ENCODE peak calls at places on chromosomes 11 and 22, in eight cellular contexts. H, F, Z, M, K, Y, A and E are unnamed samples.

GRCh38 chr11:64485077-64485476 is 105.9 kb upstream of the SLC22A12 start:
- DNase-seq in H (no peak), M (no peak), K (no peak), Y (no peak), F (no peak), Z (no peak), A (peak), E (no peak)

GRCh38 chr11:67522338-67522737 is 908 bp downstream of the CABP2 start:
- DNase-seq in F (no peak), A (no peak), H (no peak), M (no peak), Z (no peak), Y (no peak), K (no peak), E (no peak)

GRCh38 chr22:37982938-37983859 is 1.2 kb downstream of the SOX10 start:
- DNase-seq in Z (no peak), Y (no peak), F (no peak), A (peak), K (no peak), H (peak), M (no peak), E (no peak)

GRCh38 chr11:131612576-131612975 is 242.2 kb downstream of the NTM start:
- DNase-seq in Z (no peak), A (no peak), Y (no peak), H (no peak), K (no peak), M (no peak), F (no peak), E (no peak)

GRCh38 chr11:128207861-128208321 is 379.5 kb downstream of the ETS1 start:
- DNase-seq in A (no peak), K (no peak), M (no peak), H (no peak), Y (peak), Z (no peak), F (peak), E (peak)

GRCh38 chr11:9315078-9315688 is 790 bp upstream of the TMEM41B start:
- DNase-seq in A (no peak), K (peak), F (no peak), H (peak), Y (no peak), Z (no peak), M (no peak), E (no peak)

GRCh38 chr11:19734171-19734570 is 21.5 kb downstream of the NAV2 start:
- DNase-seq in M (no peak), H (no peak), K (no peak), Z (no peak), A (no peak), Y (peak), F (no peak), E (no peak)

GRCh38 chr11:8689726-8690255 is 7.2 kb downstream of the RPL27A start:
- DNase-seq in Z (no peak), A (no peak), Y (no peak), K (no peak), H (no peak), F (no peak), M (no peak), E (no peak)

GRCh38 chr11:79694368-79694767 is 253.5 kb upstream of the TENM4 start:
- DNase-seq in F (no peak), Y (no peak), K (no peak), A (no peak), M (no peak), Z (no peak), H (no peak), E (no peak)

GRCh38 chr11:23113887-23114216 is 253.6 kb upstream of the CCDC179 start:
- DNase-seq in Y (no peak), A (no peak), K (no peak), H (no peak), M (no peak), Z (no peak), F (no peak), E (no peak)

GRCh38 chr11:131924446-131925240 is 554.2 kb downstream of the NTM start:
- DNase-seq in A (no peak), Z (no peak), M (no peak), F (peak), Y (peak), H (no peak), K (no peak), E (peak)

GRCh38 chr22:29457730-29458129 is 19.3 kb downstream of the RFPL1 start:
- DNase-seq in Z (no peak), Y (peak), M (no peak), K (peak), F (peak), H (peak), A (peak), E (peak)

GRCh38 chr11:102539567-102539966 is 9.0 kb upstream of the MMP7 start:
- DNase-seq in Z (no peak), Y (no peak), A (no peak), M (no peak), H (no peak), F (no peak), K (no peak), E (no peak)

GRCh38 chr22:39686776-39687525 is 116.4 kb downstream of the CACNA1I start:
- DNase-seq in M (no peak), H (no peak), K (no peak), Y (no peak), Z (no peak), A (no peak), F (no peak), E (no peak)

DNA sequence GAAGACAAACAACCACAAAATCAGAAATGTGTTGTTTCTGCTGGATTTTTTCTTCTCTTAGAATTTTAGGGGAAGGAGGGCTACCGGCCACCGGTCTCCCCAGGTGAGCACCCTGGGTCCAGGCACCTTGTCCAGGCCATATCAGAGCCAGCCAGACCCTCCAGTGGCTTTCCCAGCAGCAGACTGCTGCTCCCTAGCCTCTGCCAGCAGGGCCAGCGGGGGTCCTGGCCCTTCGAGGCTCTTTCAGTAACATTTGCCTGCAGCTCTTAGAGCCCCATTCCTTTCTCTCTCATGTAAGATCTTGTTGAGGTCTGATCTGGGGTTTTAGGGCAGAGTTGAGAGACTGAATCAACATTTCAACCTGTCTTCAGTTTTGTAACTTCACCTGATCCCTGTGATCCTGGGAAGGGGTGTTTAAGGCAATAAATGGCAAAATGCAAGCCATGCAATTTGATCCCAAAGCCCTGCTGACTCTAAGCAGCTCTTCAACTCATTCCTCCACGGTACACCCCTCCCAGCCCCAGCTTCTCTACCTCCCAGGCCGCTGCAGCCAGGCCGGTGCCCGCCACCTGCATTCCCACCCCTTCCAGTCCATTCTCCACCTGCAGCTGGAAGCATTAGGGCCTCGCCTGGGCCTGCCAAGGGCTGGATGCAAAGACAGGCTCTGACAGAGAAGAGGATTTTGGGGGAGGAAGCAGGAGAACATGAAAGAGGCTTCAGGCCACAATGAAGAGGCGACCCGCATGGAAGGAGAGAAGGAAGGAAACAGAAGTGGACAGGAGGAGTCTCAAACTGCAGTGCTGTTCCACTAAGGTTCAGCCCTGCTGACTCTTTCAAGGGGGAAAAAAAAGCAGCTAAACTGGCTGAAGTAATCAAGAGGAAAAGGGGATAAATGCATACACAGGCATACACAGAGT is 113.0 kb upstream of the FGF3 start:
- DNase-seq in K (no peak), H (no peak), A (no peak), Z (peak), Y (no peak), M (peak), F (no peak), E (no peak)
- TF ChIP-seq CTCF in K (no peak), H (no peak), A (no peak), Z (no peak), Y (no peak), M (no peak), F (no peak), E (no peak)

GRCh38 chr22:49768961-49769690 is 58.5 kb downstream of the BRD1 start:
- DNase-seq in Y (peak), F (peak), A (no peak), Z (peak), H (peak), K (no peak), M (peak), E (peak)

GRCh38 chr22:49770454-49771265 is 57.0 kb downstream of the BRD1 start:
- DNase-seq in Y (no peak), A (no peak), K (no peak), M (peak), F (no peak), Z (peak), H (no peak), E (no peak)

GRCh38 chr22:49768511-49768910 is 59.2 kb downstream of the BRD1 start:
- DNase-seq in K (no peak), Z (peak), H (no peak), F (no peak), A (no peak), Y (no peak), M (peak), E (peak)

GRCh38 chr22:49771266-49772065 is 56.2 kb downstream of the BRD1 start:
- DNase-seq in Z (peak), K (no peak), Y (no peak), A (peak), H (no peak), M (peak), F (no peak), E (no peak)

DNA sequence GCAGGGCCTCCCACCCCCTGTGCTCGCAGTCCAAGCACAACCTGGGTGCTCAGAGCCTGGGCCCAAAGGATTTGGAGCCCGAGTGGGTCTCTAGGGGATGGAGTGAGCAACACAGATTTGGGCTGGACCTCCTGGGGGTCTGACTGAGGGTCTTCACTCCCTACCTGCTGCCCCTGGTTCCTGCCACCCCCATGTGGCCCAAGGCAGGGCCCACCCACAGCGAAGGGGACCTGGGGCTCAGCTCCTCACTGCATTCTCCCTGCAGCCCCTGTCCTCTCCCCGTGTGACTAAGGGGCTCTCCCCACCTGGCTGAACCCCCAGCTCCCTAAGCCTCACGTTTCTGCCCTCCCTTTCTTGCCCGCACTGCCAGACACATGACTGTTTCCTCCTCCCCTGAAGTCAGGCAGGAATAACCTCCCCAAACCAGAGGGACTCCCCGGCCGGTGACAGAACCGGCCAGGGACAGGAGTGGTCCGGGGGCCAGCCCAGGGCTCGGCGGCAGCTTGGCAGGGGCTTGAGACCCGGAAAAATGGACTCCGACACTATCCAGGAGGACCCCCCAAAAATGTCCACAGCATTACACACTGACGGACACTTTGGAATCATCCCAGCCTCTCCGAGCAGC is 57.9 kb downstream of the BRD1 start:
- DNase-seq in Z (peak), A (no peak), Y (no peak), H (no peak), F (no peak), M (peak), K (no peak), E (no peak)
- H3K4me3 ChIP-seq in Z (no peak), A (no peak), Y (no peak), H (no peak), F (no peak), M (no peak), K (no peak), E (no peak)

DNA sequence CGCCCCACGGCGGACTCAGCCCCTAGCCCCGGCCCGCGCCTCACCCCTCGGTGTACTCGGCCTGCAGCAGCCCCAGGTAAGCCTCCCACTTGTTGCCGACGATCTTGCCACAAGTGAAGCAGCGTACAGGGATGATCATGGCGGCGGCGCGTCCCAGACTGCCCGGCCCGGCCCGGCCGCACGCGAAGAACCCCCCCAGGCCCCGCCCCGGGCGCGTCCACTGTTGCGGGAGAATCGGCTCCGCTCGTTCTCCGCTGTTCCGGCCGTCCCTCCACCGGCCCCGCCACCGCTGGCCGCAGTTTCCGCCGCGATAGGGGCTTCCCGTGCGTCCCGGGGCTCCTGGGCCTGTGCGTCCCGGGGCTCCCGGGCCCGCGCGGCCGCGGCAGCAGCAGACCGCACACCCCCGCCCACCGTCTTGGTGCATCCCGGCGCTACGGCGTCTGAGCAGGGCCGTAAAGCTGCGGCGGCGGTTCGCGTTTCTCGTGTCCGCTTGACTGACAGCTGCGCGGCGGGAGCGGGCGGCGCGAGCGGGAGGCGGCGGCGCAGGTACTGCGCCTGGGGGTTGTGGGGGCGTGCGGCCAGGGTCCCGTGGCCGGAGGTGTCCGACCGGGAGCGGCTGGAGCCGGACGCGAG is at the start of the genes POLR2L and TSPAN4:
- DNase-seq in Y (peak), F (peak), K (peak), M (peak), A (peak), Z (peak), H (peak), E (peak)
- TF ChIP-seq CTCF in Y (no peak), F (no peak), K (no peak), M (no peak), A (no peak), Z (no peak), H (no peak), E (no peak)

GRCh38 chr11:124753624-124754023 is 1.6 kb upstream of the VSIG2 start:
- DNase-seq in F (no peak), A (no peak), Z (no peak), H (no peak), Y (no peak), M (no peak), K (no peak), E (no peak)
- H3K4me3 ChIP-seq in F (no peak), A (no peak), Z (no peak), H (no peak), Y (no peak), M (no peak), K (no peak), E (no peak)

DNA sequence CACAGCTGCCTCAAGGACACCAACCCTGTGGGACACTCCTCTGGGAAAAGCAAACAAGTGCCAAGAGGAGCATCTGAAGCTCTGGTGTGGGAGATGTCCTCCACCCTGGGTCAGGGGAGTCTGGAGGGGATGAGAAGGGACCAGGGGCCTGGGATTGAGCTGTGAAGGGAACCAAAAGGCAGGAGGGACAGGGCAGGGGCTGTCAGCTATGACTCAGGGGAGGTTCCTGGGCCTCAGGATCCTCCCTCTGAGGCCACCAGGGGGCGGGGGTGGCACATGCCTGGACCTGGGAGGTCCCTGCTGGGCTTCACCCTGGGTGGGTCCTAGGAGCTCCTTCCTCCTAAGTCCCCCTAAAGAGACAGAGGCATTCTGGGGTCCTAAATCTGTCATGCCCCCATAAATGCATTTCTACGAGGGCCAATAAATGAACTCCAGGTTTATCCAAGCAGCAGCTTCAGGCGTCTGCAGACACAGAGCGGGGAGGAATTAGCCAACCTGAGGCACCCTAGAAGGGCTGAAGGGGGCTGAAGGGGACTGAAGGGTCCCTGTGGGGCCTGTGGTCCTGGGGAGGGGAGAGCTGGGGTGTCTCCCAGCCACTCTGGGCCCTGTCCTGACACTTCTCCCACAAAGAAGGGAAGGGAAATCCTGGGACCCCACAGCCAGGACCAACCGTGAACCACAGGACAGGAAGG is 31.9 kb upstream of the IGLL5 start:
- DNase-seq in A (peak), K (peak), Z (no peak), Y (peak), H (no peak), M (no peak), F (no peak), E (peak)
- TF ChIP-seq CTCF in A (peak), K (peak), Z (no peak), Y (peak), H (peak), M (peak), F (peak), E (peak)

DNA sequence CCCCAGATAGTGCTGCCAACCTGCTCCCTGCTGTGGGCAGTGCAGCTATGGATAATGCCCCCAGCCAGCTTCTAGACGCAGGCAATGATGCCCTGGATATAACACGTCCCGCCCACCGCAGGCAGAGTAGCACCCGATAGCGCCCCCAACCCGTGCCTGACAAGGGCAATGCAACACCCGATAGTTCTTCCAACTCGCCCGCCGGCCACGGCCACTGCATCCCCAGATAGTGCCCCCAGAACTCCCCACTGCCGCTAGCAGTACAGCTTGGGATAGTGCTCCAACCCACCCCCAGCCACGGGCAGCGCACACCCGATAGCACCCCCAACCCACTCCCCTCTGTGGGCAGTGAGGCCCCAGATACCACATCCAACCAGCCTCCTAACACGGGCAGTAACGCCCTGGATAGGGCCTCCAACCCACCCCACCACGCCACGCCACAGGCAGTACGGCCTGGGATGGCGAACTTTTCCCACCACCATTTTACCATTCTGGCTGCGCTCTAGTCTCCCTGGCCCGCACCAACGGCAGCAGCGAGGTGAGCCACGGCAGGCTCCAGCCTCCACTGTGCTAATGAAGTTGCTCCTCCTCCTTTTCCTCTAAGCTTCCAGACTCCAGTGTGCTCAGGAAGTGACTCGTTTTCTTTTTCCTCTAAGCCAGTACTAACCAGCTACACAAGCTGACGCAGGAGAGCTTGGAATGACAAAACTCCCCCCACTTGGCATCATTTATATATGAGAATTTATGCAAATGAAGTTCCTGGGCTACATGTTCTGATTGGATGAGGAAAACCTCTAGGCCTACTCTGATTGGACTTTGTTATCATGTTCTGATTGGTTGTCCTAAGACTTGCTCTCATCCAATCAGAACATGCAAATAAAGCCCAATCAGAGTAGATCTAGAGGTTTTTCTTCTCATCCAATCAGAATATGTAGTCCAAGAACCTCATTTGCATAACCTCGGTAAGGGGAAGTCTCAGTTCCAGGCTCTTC is 3.0 kb upstream of the RFPL3 start:
- DNase-seq in H (no peak), Y (peak), A (peak), Z (no peak), M (no peak), K (peak), F (peak), E (peak)
- H3K4me3 ChIP-seq in H (peak), Y (no peak), A (no peak), Z (no peak), M (peak), K (no peak), F (no peak), E (no peak)

DNA sequence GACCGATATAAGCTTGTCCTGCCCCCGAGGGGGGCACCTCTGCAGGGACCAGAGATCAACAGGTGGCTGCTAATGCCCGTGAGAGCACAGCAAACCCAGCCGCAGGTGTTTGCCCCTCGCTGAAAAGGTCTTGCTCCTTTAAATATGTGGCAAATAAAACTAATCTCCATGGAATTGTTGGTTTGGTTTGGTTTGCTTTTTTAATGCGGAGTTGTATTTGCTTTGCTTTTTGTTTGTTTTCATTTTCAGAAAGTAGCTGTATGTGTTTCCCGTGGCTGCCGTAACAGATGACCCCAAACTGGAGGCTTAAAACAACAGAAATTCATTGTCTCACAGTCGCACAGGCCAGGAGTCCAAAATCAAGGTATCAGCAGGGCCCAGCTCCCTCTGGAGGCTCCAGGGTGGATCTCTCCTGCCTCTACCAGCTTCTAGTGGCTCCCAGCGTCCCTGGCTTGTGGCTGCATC is 93.0 kb downstream of the CELSR1 start:
- DNase-seq in M (no peak), H (no peak), Z (no peak), A (peak), Y (no peak), F (no peak), K (no peak), E (no peak)
- TF ChIP-seq CTCF in M (no peak), H (no peak), Z (no peak), A (no peak), Y (no peak), F (peak), K (no peak), E (peak)

GRCh38 chr22:42958937-42959336 is 56.0 kb downstream of the PACSIN2 start:
- DNase-seq in K (no peak), A (no peak), H (no peak), Z (no peak), Y (no peak), F (no peak), M (no peak), E (no peak)
- H3K4me3 ChIP-seq in K (no peak), A (no peak), H (no peak), Z (no peak), Y (no peak), F (peak), M (peak), E (peak)